ENCODE peak calls at places on chromosomes 11 and 22, in ten cellular contexts. One of them, this sample, is unnamed.

GRCh38 chr11:45391168-45391850 is 105.2 kb upstream of the SYT13 start:
- DNase-seq in SW480: no peak
- DNase-seq in left ventricle myocardium inferior: no peak
- DNase-seq in stimulated activated CD4-positive, alpha-beta T cell treated with anti-CD3 and anti-CD28 coated beads, Interleukin-2, amount 100 ng/mL, for 48 hours: no peak
- DNase-seq in T-helper 2 cell: no peak
- DNase-seq in activated effector memory CD4-positive, alpha-beta T cell treated with Interleukin-2 at 50 U/mL for 16 hours: no peak
- DNase-seq in endothelial cell: no peak
- DNase-seq in anterior cingulate cortex: no peak
- DNase-seq in foreskin keratinocyte: no peak
- DNase-seq in substantia nigra: no peak
- DNase-seq in this sample: no peak

GRCh38 chr11:90222459-90223247 is at the start of gene CHORDC1:
- DNase-seq in SW480: peak
- DNase-seq in left ventricle myocardium inferior: peak
- DNase-seq in stimulated activated CD4-positive, alpha-beta T cell treated with anti-CD3 and anti-CD28 coated beads, Interleukin-2, amount 100 ng/mL, for 48 hours: peak
- DNase-seq in T-helper 2 cell: peak
- DNase-seq in activated effector memory CD4-positive, alpha-beta T cell treated with Interleukin-2 at 50 U/mL for 16 hours: peak
- DNase-seq in endothelial cell: peak
- DNase-seq in anterior cingulate cortex: peak
- DNase-seq in foreskin keratinocyte: peak
- DNase-seq in substantia nigra: peak
- DNase-seq in this sample: peak

GRCh38 chr22:39661842-39662676 is 91.5 kb downstream of the CACNA1I start:
- DNase-seq in SW480: peak
- DNase-seq in left ventricle myocardium inferior: no peak
- DNase-seq in stimulated activated CD4-positive, alpha-beta T cell treated with anti-CD3 and anti-CD28 coated beads, Interleukin-2, amount 100 ng/mL, for 48 hours: peak
- DNase-seq in T-helper 2 cell: peak
- DNase-seq in activated effector memory CD4-positive, alpha-beta T cell treated with Interleukin-2 at 50 U/mL for 16 hours: peak
- DNase-seq in endothelial cell: no peak
- DNase-seq in anterior cingulate cortex: no peak
- DNase-seq in foreskin keratinocyte: no peak
- DNase-seq in substantia nigra: no peak
- DNase-seq in this sample: no peak

GRCh38 chr11:69666752-69667536 is 8.2 kb downstream of the LTO1 start:
- DNase-seq in SW480: no peak
- DNase-seq in left ventricle myocardium inferior: no peak
- DNase-seq in stimulated activated CD4-positive, alpha-beta T cell treated with anti-CD3 and anti-CD28 coated beads, Interleukin-2, amount 100 ng/mL, for 48 hours: no peak
- DNase-seq in T-helper 2 cell: no peak
- DNase-seq in activated effector memory CD4-positive, alpha-beta T cell treated with Interleukin-2 at 50 U/mL for 16 hours: no peak
- DNase-seq in endothelial cell: no peak
- DNase-seq in anterior cingulate cortex: no peak
- DNase-seq in foreskin keratinocyte: no peak
- DNase-seq in substantia nigra: no peak
- DNase-seq in this sample: no peak

GRCh38 chr22:35154937-35155387 is 89.0 kb downstream of the ISX start:
- DNase-seq in SW480: peak
- DNase-seq in left ventricle myocardium inferior: peak
- DNase-seq in stimulated activated CD4-positive, alpha-beta T cell treated with anti-CD3 and anti-CD28 coated beads, Interleukin-2, amount 100 ng/mL, for 48 hours: peak
- DNase-seq in T-helper 2 cell: no peak
- DNase-seq in activated effector memory CD4-positive, alpha-beta T cell treated with Interleukin-2 at 50 U/mL for 16 hours: no peak
- DNase-seq in endothelial cell: peak
- DNase-seq in anterior cingulate cortex: peak
- DNase-seq in foreskin keratinocyte: no peak
- DNase-seq in substantia nigra: peak
- DNase-seq in this sample: peak

GRCh38 chr11:44246726-44247125 is 63.2 kb downstream of the ALX4 start:
- DNase-seq in SW480: no peak
- DNase-seq in left ventricle myocardium inferior: peak
- DNase-seq in stimulated activated CD4-positive, alpha-beta T cell treated with anti-CD3 and anti-CD28 coated beads, Interleukin-2, amount 100 ng/mL, for 48 hours: no peak
- DNase-seq in T-helper 2 cell: no peak
- DNase-seq in activated effector memory CD4-positive, alpha-beta T cell treated with Interleukin-2 at 50 U/mL for 16 hours: no peak
- DNase-seq in endothelial cell: no peak
- DNase-seq in anterior cingulate cortex: no peak
- DNase-seq in foreskin keratinocyte: no peak
- DNase-seq in substantia nigra: no peak
- DNase-seq in this sample: peak

GRCh38 chr22:37186228-37186996 is 1.6 kb downstream of the C1QTNF6 start:
- DNase-seq in SW480: peak
- DNase-seq in left ventricle myocardium inferior: peak
- DNase-seq in stimulated activated CD4-positive, alpha-beta T cell treated with anti-CD3 and anti-CD28 coated beads, Interleukin-2, amount 100 ng/mL, for 48 hours: no peak
- DNase-seq in T-helper 2 cell: peak
- DNase-seq in activated effector memory CD4-positive, alpha-beta T cell treated with Interleukin-2 at 50 U/mL for 16 hours: no peak
- DNase-seq in endothelial cell: peak
- DNase-seq in anterior cingulate cortex: no peak
- DNase-seq in foreskin keratinocyte: no peak
- DNase-seq in substantia nigra: no peak
- DNase-seq in this sample: no peak

GRCh38 chr11:68911731-68912130 is 8.0 kb downstream of the IGHMBP2 start:
- DNase-seq in SW480: no peak
- DNase-seq in left ventricle myocardium inferior: no peak
- DNase-seq in stimulated activated CD4-positive, alpha-beta T cell treated with anti-CD3 and anti-CD28 coated beads, Interleukin-2, amount 100 ng/mL, for 48 hours: no peak
- DNase-seq in T-helper 2 cell: no peak
- DNase-seq in activated effector memory CD4-positive, alpha-beta T cell treated with Interleukin-2 at 50 U/mL for 16 hours: no peak
- DNase-seq in endothelial cell: no peak
- DNase-seq in anterior cingulate cortex: no peak
- DNase-seq in foreskin keratinocyte: no peak
- DNase-seq in substantia nigra: no peak
- DNase-seq in this sample: no peak

GRCh38 chr11:1480555-1481482 is 5.8 kb downstream of the MOB2 start:
- DNase-seq in SW480: no peak
- DNase-seq in left ventricle myocardium inferior: peak
- DNase-seq in stimulated activated CD4-positive, alpha-beta T cell treated with anti-CD3 and anti-CD28 coated beads, Interleukin-2, amount 100 ng/mL, for 48 hours: no peak
- DNase-seq in T-helper 2 cell: no peak
- DNase-seq in activated effector memory CD4-positive, alpha-beta T cell treated with Interleukin-2 at 50 U/mL for 16 hours: no peak
- DNase-seq in endothelial cell: no peak
- DNase-seq in anterior cingulate cortex: no peak
- DNase-seq in foreskin keratinocyte: no peak
- DNase-seq in substantia nigra: no peak
- DNase-seq in this sample: no peak

GRCh38 chr11:77140231-77140959 is 12.3 kb downstream of the MYO7A start:
- DNase-seq in SW480: no peak
- DNase-seq in left ventricle myocardium inferior: peak
- DNase-seq in stimulated activated CD4-positive, alpha-beta T cell treated with anti-CD3 and anti-CD28 coated beads, Interleukin-2, amount 100 ng/mL, for 48 hours: no peak
- DNase-seq in T-helper 2 cell: no peak
- DNase-seq in activated effector memory CD4-positive, alpha-beta T cell treated with Interleukin-2 at 50 U/mL for 16 hours: no peak
- DNase-seq in endothelial cell: peak
- DNase-seq in anterior cingulate cortex: no peak
- DNase-seq in foreskin keratinocyte: no peak
- DNase-seq in substantia nigra: no peak
- DNase-seq in this sample: peak

GRCh38 chr11:11816511-11817319 is 25.1 kb upstream of the USP47 start:
- DNase-seq in SW480: no peak
- DNase-seq in left ventricle myocardium inferior: no peak
- DNase-seq in stimulated activated CD4-positive, alpha-beta T cell treated with anti-CD3 and anti-CD28 coated beads, Interleukin-2, amount 100 ng/mL, for 48 hours: no peak
- DNase-seq in T-helper 2 cell: no peak
- DNase-seq in activated effector memory CD4-positive, alpha-beta T cell treated with Interleukin-2 at 50 U/mL for 16 hours: no peak
- DNase-seq in endothelial cell: no peak
- DNase-seq in anterior cingulate cortex: no peak
- DNase-seq in foreskin keratinocyte: no peak
- DNase-seq in substantia nigra: no peak
- DNase-seq in this sample: no peak

GRCh38 chr11:77668760-77669159 is 31.2 kb upstream of the CLNS1A start:
- DNase-seq in SW480: no peak
- DNase-seq in left ventricle myocardium inferior: no peak
- DNase-seq in stimulated activated CD4-positive, alpha-beta T cell treated with anti-CD3 and anti-CD28 coated beads, Interleukin-2, amount 100 ng/mL, for 48 hours: no peak
- DNase-seq in T-helper 2 cell: no peak
- DNase-seq in activated effector memory CD4-positive, alpha-beta T cell treated with Interleukin-2 at 50 U/mL for 16 hours: no peak
- DNase-seq in endothelial cell: no peak
- DNase-seq in anterior cingulate cortex: no peak
- DNase-seq in foreskin keratinocyte: no peak
- DNase-seq in substantia nigra: no peak
- DNase-seq in this sample: no peak

GRCh38 chr11:95531116-95531515 is 258.5 kb downstream of the FAM76B start:
- DNase-seq in SW480: no peak
- DNase-seq in left ventricle myocardium inferior: no peak
- DNase-seq in stimulated activated CD4-positive, alpha-beta T cell treated with anti-CD3 and anti-CD28 coated beads, Interleukin-2, amount 100 ng/mL, for 48 hours: no peak
- DNase-seq in T-helper 2 cell: no peak
- DNase-seq in activated effector memory CD4-positive, alpha-beta T cell treated with Interleukin-2 at 50 U/mL for 16 hours: no peak
- DNase-seq in endothelial cell: no peak
- DNase-seq in anterior cingulate cortex: no peak
- DNase-seq in foreskin keratinocyte: no peak
- DNase-seq in substantia nigra: no peak
- DNase-seq in this sample: no peak

GRCh38 chr11:47254381-47254780 is 3.4 kb upstream of the NR1H3 start:
- DNase-seq in SW480: no peak
- DNase-seq in left ventricle myocardium inferior: no peak
- DNase-seq in stimulated activated CD4-positive, alpha-beta T cell treated with anti-CD3 and anti-CD28 coated beads, Interleukin-2, amount 100 ng/mL, for 48 hours: no peak
- DNase-seq in T-helper 2 cell: no peak
- DNase-seq in activated effector memory CD4-positive, alpha-beta T cell treated with Interleukin-2 at 50 U/mL for 16 hours: no peak
- DNase-seq in endothelial cell: no peak
- DNase-seq in anterior cingulate cortex: no peak
- DNase-seq in foreskin keratinocyte: no peak
- DNase-seq in substantia nigra: peak
- DNase-seq in this sample: peak

This sample was measured in SJCRH30.